ENCODE peak calls at places on chromosomes 13 and 19, in nine cellular contexts. X is fibroblast of lung; Y is breast epithelium; I is gastrocnemius medialis; D is ascending aorta; K is Panc1; C is CD8-positive, alpha-beta T cell; Q is A673; H is transverse colon. P is an unnamed sample.
A peak's percentile ranks its signal among the peaks of the same experiment; 100 is the strongest.

GRCh38 chr19:38921420-38922274 is 8.9 kb downstream of the SARS2 start:
- DNase-seq in X (no peak), Y (no peak), I (no peak), D (no peak), K (no peak), C (no peak), Q (no peak), H (no peak), P (no peak)

GRCh38 chr13:111337741-111338140 is 17.3 kb downstream of the TEX29 start:
- DNase-seq in X (no peak), Y (no peak), I (no peak), D (no peak), K (no peak), C (no peak), Q (no peak), H (no peak), P (no peak)

GRCh38 chr19:2385053-2385721 is 25.1 kb downstream of the TMPRSS9 start:
- DNase-seq in X (peak; percentile 71), Y (peak; percentile 78), I (no peak), D (no peak), K (peak; percentile 18), C (no peak), Q (peak; percentile 83), H (peak; percentile 51), P (no peak)

GRCh38 chr19:32498641-32499200 is 82.3 kb upstream of the PDCD5 start:
- DNase-seq in X (no peak), Y (no peak), I (no peak), D (no peak), K (no peak), C (no peak), Q (no peak), H (no peak), P (no peak)

GRCh38 chr19:41811036-41811435 is 14.6 kb downstream of the CEACAM3 start:
- DNase-seq in X (no peak), Y (no peak), I (no peak), D (no peak), K (no peak), C (no peak), Q (no peak), H (no peak), P (peak; percentile 47)

GRCh38 chr13:65555973-65556372 is 1674.2 kb downstream of the PCDH9 start:
- DNase-seq in X (no peak), Y (no peak), I (no peak), D (no peak), K (no peak), C (no peak), Q (peak; percentile 3), H (no peak), P (no peak)

GRCh38 chr13:23979361-23980159 is 82.3 kb upstream of the C1QTNF9B start:
- DNase-seq in X (peak; percentile 85), Y (peak; percentile 70), I (no peak), D (no peak), K (no peak), C (no peak), Q (peak; percentile 26), H (peak; percentile 67), P (peak; percentile 85)

GRCh38 chr13:31441804-31442487 is 242.2 kb downstream of the B3GLCT start:
- DNase-seq in X (no peak), Y (no peak), I (peak; percentile 16), D (no peak), K (no peak), C (no peak), Q (no peak), H (no peak), P (no peak)

GRCh38 chr19:50476224-50476942 is at the start of the genes EMC10 and GARIN5A:
- DNase-seq in X (peak; percentile 95), Y (peak; percentile 90), I (peak; percentile 70), D (peak; percentile 65), K (peak; percentile 47), C (peak; percentile 90), Q (peak; percentile 95), H (peak; percentile 94), P (peak; percentile 68)

GRCh38 chr19:8392017-8392591 is 1.9 kb downstream of the RAB11B start:
- DNase-seq in X (peak; percentile 43), Y (no peak), I (no peak), D (no peak), K (no peak), C (no peak), Q (no peak), H (no peak), P (no peak)

GRCh38 chr13:66933994-66934393 is 296.1 kb downstream of the PCDH9 start:
- DNase-seq in X (peak; percentile 72), Y (no peak), I (no peak), D (no peak), K (no peak), C (no peak), Q (no peak), H (no peak), P (no peak)

GRCh38 chr19:44634785-44635184 is 8.9 kb upstream of the PVR start:
- DNase-seq in X (no peak), Y (no peak), I (no peak), D (no peak), K (no peak), C (no peak), Q (no peak), H (no peak), P (no peak)

GRCh38 chr19:11420894-11421606 is 1.9 kb upstream of the RGL3 start:
- DNase-seq in X (no peak), Y (no peak), I (no peak), D (no peak), K (no peak), C (no peak), Q (no peak), H (no peak), P (peak; percentile 30)

GRCh38 chr13:107642841-107643240 is 572.5 kb downstream of the LIG4 start:
- DNase-seq in X (peak; percentile 58), Y (no peak), I (no peak), D (no peak), K (no peak), C (no peak), Q (no peak), H (no peak), P (no peak)

GRCh38 chr13:21297452-21297851 is 121.0 kb downstream of the MRPL57 start:
- DNase-seq in X (no peak), Y (no peak), I (no peak), D (no peak), K (no peak), C (no peak), Q (peak; percentile 53), H (no peak), P (no peak)

GRCh38 chr19:18704054-18704453 is 20.6 kb downstream of the CRTC1 start:
- DNase-seq in X (no peak), Y (no peak), I (no peak), D (no peak), K (no peak), C (no peak), Q (no peak), H (no peak), P (no peak)

DNA sequence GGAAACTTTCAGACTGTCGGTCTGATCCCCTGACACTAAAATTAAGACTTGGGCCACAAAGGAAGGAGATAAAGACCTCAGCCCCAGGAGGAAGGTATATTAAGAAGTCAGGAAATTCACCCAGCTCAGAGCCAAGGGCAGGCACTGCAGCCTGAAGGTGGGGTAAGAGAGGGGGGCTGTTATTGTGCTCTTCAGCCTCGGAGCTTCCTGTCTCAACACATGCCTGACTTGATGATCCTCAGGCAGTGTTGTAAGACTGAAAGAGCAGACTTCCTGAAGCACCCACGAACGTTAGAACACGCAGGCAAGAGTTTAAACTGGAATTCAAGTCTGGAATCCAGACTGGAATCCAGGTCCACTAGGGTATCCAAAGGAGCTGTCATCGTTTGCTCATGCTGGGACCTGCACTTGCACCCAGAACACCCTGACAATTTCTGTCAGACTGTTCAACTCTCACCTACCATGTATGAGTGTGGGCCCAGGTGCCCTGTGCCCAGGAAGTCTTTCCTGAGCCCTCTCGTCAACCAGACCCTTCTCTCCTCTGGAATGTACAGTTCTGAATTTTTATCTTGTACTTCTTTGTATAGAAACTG is 10.7 kb upstream of the FLT1 start:
- DNase-seq in X (no peak), Y (no peak), I (no peak), D (no peak), K (no peak), C (no peak), Q (no peak), H (no peak), P (no peak)
- TF ChIP-seq CTCF in X (no peak), Y (no peak), I (no peak), D (no peak), K (no peak), C (no peak), Q (no peak), H (no peak), P (no peak)

DNA sequence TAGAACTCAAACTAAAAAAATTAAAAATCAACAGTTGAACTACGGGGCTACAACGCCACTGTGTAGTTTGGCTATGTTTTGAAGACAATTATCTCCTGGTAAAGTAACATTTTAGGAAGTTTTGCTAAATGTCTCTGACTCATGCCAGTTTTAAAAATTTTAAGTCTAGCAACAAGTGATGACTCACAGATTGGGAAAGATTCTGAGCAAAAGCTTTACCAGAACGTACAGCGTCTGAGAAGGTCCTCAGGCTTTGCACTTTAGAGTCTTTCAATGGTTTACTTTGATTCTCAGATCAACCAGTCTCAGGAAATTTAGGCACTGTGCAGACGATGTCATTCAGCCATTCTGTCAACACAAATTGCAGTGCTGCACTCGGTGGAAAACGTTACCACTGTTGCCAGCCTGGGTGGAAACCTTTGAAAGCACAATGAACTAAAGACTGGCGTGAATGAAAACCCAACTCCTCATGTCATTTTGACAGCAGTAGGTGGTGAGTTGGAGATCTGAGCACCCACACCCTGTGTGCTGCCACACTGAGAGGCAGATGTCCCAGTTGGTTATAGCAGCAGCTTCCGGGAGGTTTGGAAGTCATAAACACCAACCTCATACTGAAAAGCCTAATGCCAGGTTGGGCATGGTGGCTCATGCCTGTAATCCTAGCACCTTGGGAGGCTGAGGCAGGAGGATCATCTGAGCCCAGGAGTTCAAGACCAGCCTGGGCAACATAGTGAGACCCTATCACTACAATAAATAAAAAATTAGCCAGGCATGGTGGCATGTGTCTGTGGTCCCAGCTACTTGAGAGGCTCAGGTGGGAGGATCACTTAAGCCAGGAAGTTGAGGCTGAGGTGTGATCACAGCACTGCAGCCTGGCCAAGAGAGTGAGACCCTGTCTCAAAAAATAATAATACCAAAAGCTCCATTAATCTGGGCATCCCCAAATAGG is 6.3 kb upstream of the WTIP start:
- DNase-seq in X (peak; percentile 92), Y (no peak), I (no peak), D (no peak), K (no peak), C (no peak), Q (peak; percentile 46), H (no peak), P (no peak)
- H3K27ac ChIP-seq in X (peak overlapping the region; percentile 40), Y (peak overlapping the region; percentile 59), I (no peak overlapping the region), D (peak overlapping the region; percentile 89), K (no peak overlapping the region), C (no peak overlapping the region), Q (no peak overlapping the region), H (no peak overlapping the region), P (peak overlapping the region; percentile 68)

GRCh38 chr19:15280048-15280725 is 47.9 kb upstream of the EPHX3 start:
- DNase-seq in X (peak; percentile 88), Y (no peak), I (peak; percentile 94), D (no peak), K (no peak), C (no peak), Q (no peak), H (no peak), P (peak; percentile 83)
- H3K4me1 ChIP-seq in X (peaks cover 39% of the 10 kb centered on the region), Y (peaks cover 25% of the 10 kb centered on the region), I (peaks cover 99% of the 10 kb centered on the region), D (peaks cover 36% of the 10 kb centered on the region), K (peaks cover 66% of the 10 kb centered on the region), C (peaks cover 87% of the 10 kb centered on the region), Q (peaks cover 69% of the 10 kb centered on the region), H (peaks cover 73% of the 10 kb centered on the region), P (peaks cover 100% of the 10 kb centered on the region)

DNA sequence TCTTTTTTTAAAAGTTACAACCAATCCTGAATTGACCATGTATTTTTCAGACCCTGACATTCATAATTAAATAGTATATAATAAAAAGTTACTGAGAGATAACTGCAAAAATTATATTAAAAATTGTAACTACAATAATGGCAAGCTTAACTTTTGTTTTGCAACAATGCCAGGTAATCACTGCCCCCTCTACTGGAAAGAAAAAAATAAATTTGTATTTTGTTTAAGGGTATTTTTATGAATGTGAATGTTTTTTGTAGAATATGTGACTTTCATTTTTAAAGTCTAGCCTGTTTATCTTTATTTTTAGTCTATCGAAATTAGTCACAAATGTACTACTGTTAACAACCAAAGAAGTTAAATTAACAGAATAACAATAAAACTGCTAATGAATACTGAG is 21.7 kb downstream of the MRPS31 start:
- DNase-seq in X (no peak), Y (no peak), I (no peak), D (no peak), K (no peak), C (no peak), Q (no peak), H (no peak), P (no peak)
- TF ChIP-seq CTCF in X (peak; percentile 21), Y (no peak), I (no peak), D (no peak), K (no peak), C (peak; percentile 55), Q (peak; percentile 26), H (no peak), P (no peak)

P was measured in tibial artery.